ENCODE peak calls at places on chromosomes 13 and 19, in eight cellular contexts. V is NCI-H774, M is Right ventricle myocardium superior, H is A549, T is NCI-H1092 treated with DMSO at 0.1 percent for 48 hours, O is pulmonary artery endothelial cell, J is PC-3, P is skeletal muscle cell. Q is an unnamed sample.

GRCh38 chr19:31885280-31885853 is 460.0 kb upstream of the ZNF507 start:
- DNase-seq in P (no peak), V (no peak), O (no peak), M (no peak), T (no peak), H (no peak), J (no peak), Q (no peak)

GRCh38 chr13:51262501-51263211 is 40.5 kb downstream of the FAM124A start:
- DNase-seq in M (no peak), P (no peak), O (no peak), V (no peak), H (no peak), J (no peak), T (no peak), Q (no peak)

GRCh38 chr13:110507678-110508381 is 53.7 kb downstream of the RAB20 start:
- DNase-seq in P (no peak), V (peak; percentile 37), O (no peak), J (peak; percentile 15), T (no peak), H (peak; percentile 16), M (peak; percentile 72), Q (peak; percentile 63)

GRCh38 chr13:114048463-114048862 is 74.6 kb upstream of the C13orf46 start:
- DNase-seq in O (no peak), M (peak; percentile 46), J (no peak), P (no peak), T (no peak), V (no peak), H (no peak), Q (no peak)

GRCh38 chr19:55720801-55721200 is 17.4 kb downstream of the NLRP9 start:
- DNase-seq in P (no peak), O (no peak), H (no peak), V (no peak), T (no peak), J (no peak), M (no peak), Q (no peak)

GRCh38 chr13:110648155-110648819 is 32.9 kb downstream of the NAXD start:
- DNase-seq in J (no peak), O (no peak), H (no peak), M (no peak), T (no peak), V (no peak), P (no peak), Q (no peak)

GRCh38 chr19:7434391-7434790 is 54.4 kb downstream of the PEX11G start:
- DNase-seq in M (no peak), T (no peak), V (no peak), J (no peak), O (no peak), H (no peak), P (no peak), Q (no peak)

GRCh38 chr19:40601061-40601973 is at the start of gene LTBP4:
- DNase-seq in O (no peak), M (peak; percentile 84), V (no peak), P (no peak), H (no peak), J (no peak), T (no peak), Q (peak; percentile 78)

GRCh38 chr19:45306522-45307027 is 16.1 kb downstream of the CKM start:
- DNase-seq in P (no peak), M (no peak), V (peak; percentile 83), O (no peak), T (peak; percentile 7), J (no peak), H (no peak), Q (no peak)

GRCh38 chr19:32464279-32464678 is 58.7 kb downstream of the DPY19L3 start:
- DNase-seq in T (peak; percentile 22), J (peak; percentile 42), M (no peak), P (no peak), H (no peak), O (no peak), V (no peak), Q (no peak)

GRCh38 chr13:71780546-71780945 is 86.5 kb downstream of the DACH1 start:
- DNase-seq in H (no peak), V (no peak), O (no peak), P (no peak), M (no peak), J (no peak), T (no peak), Q (no peak)

GRCh38 chr19:33047422-33047821 is 17.3 kb downstream of the RHPN2 start:
- DNase-seq in T (no peak), O (no peak), J (peak; percentile 95), V (no peak), H (no peak), P (no peak), M (no peak), Q (no peak)

GRCh38 chr13:23428183-23428528 is 5.3 kb downstream of the SACS start:
- DNase-seq in H (no peak), O (no peak), P (no peak), M (no peak), V (no peak), J (no peak), T (no peak), Q (no peak)

GRCh38 chr13:109743706-109744453 is 42.5 kb downstream of the IRS2 start:
- DNase-seq in P (peak; percentile 36), H (peak; percentile 6), J (peak; percentile 87), M (no peak), T (no peak), V (peak; percentile 68), O (peak; percentile 58), Q (no peak)

GRCh38 chr13:46389985-46390384 is 2.9 kb upstream of the RUBCNL start:
- DNase-seq in P (no peak), J (peak; percentile 13), M (peak; percentile 54), H (no peak), T (peak; percentile 4), O (no peak), V (no peak), Q (peak; percentile 18)

GRCh38 chr19:743168-743687 is 7.7 kb upstream of the MISP start:
- DNase-seq in M (no peak), T (no peak), V (peak; percentile 10), J (no peak), O (no peak), P (no peak), H (no peak), Q (peak; percentile 38)

GRCh38 chr19:38395381-38396127 is 7.1 kb downstream of the SPRED3 start:
- DNase-seq in T (no peak), H (no peak), P (no peak), J (no peak), M (no peak), O (no peak), V (no peak), Q (no peak)

GRCh38 chr13:50757021-50757420 is 86.5 kb downstream of the DLEU7 start:
- DNase-seq in T (no peak), M (no peak), P (no peak), O (no peak), J (no peak), V (no peak), H (no peak), Q (no peak)

GRCh38 chr13:26468203-26468602 is 89.3 kb upstream of the WASF3 start:
- DNase-seq in T (no peak), V (peak; percentile 1), M (no peak), H (no peak), J (no peak), O (no peak), P (no peak), Q (no peak)

GRCh38 chr13:100454876-100455275 is 133.7 kb downstream of the GGACT start:
- DNase-seq in O (no peak), T (no peak), V (no peak), J (peak; percentile 77), M (no peak), P (no peak), H (no peak), Q (no peak)

GRCh38 chr19:13463296-13463695 is 43.0 kb downstream of the CACNA1A start:
- DNase-seq in O (no peak), P (no peak), V (no peak), J (peak; percentile 50), H (no peak), M (no peak), T (no peak), Q (no peak)

GRCh38 chr13:90792335-90792734 is 555.2 kb upstream of the MIR17HG start:
- DNase-seq in J (peak; percentile 51), M (no peak), O (no peak), V (no peak), P (no peak), T (no peak), H (no peak), Q (no peak)

GRCh38 chr19:48698046-48698445 is 2.3 kb downstream of the FUT2 start:
- DNase-seq in J (peak; percentile 61), T (no peak), V (no peak), H (no peak), P (no peak), M (no peak), O (no peak), Q (no peak)

GRCh38 chr19:37059142-37059541 is 19.1 kb upstream of the ZNF420 start:
- DNase-seq in M (no peak), O (no peak), H (no peak), J (no peak), P (no peak), T (no peak), V (no peak), Q (no peak)

GRCh38 chr13:26168276-26168814 is 53.8 kb downstream of the RNF6 start:
- DNase-seq in P (no peak), T (no peak), O (no peak), H (no peak), J (no peak), M (no peak), V (no peak), Q (no peak)

GRCh38 chr19:53094749-53095575 is 8.3 kb downstream of the ZNF160 start:
- DNase-seq in V (no peak), H (no peak), J (no peak), T (no peak), M (no peak), P (no peak), O (no peak), Q (no peak)

GRCh38 chr13:65660696-65661095 is 1569.4 kb downstream of the PCDH9 start:
- DNase-seq in V (no peak), O (no peak), M (no peak), T (no peak), P (no peak), J (no peak), H (no peak), Q (no peak)

GRCh38 chr13:44932850-44933251 is 56.4 kb downstream of the NUFIP1 start:
- DNase-seq in M (peak; percentile 54), O (peak; percentile 94), P (no peak), J (peak; percentile 76), T (no peak), V (no peak), H (no peak), Q (no peak)

GRCh38 chr19:56076413-56076998 is 44.6 kb downstream of the ZNF787 start:
- DNase-seq in M (no peak), V (peak; percentile 31), O (no peak), H (peak; percentile 61), P (no peak), J (peak; percentile 81), T (peak; percentile 21), Q (no peak)

GRCh38 chr19:47996230-47996727 is 1.8 kb downstream of the ELSPBP1 start:
- DNase-seq in M (no peak), V (no peak), H (no peak), J (no peak), P (no peak), T (no peak), O (no peak), Q (no peak)

GRCh38 chr13:80962855-80963254 is 621.9 kb upstream of the SPRY2 start:
- DNase-seq in O (no peak), H (no peak), P (peak; percentile 17), M (no peak), J (peak; percentile 21), T (no peak), V (no peak), Q (no peak)

GRCh38 chr13:39038569-39038898 is 278 bp downstream of the NHLRC3 start:
- DNase-seq in V (no peak), P (no peak), M (no peak), T (peak; percentile 47), O (no peak), J (peak; percentile 8), H (no peak), Q (no peak)